ENCODE peak calls at places on chromosomes 7 and 10, in seven cellular contexts. E, F, Q, D, G, I and X are unnamed samples.

GRCh38 chr10:86953747-86954680 is 3.4 kb downstream of the MMRN2 start:
- DNase-seq in E (no peak), F (peak; percentile 92), Q (peak; percentile 35), D (peak; percentile 97), G (peak; percentile 88), I (no peak), X (peak; percentile 99)

GRCh38 chr7:27185013-27185707 is at the start of gene HOXA11:
- DNase-seq in E (no peak), F (peak; percentile 76), Q (peak; percentile 20), D (peak; percentile 35), G (no peak), I (no peak), X (peak; percentile 85)

GRCh38 chr10:95728535-95728934 is 27.4 kb upstream of the ENTPD1 start:
- DNase-seq in E (no peak), F (no peak), Q (peak; percentile 3), D (no peak), G (no peak), I (no peak), X (no peak)

GRCh38 chr10:133350950-133351329 is 3.8 kb downstream of the PRAP1 start:
- DNase-seq in E (no peak), F (no peak), Q (no peak), D (no peak), G (no peak), I (no peak), X (no peak)

GRCh38 chr7:25391295-25391861 is 163.1 kb upstream of the NPVF start:
- DNase-seq in E (no peak), F (peak; percentile 42), Q (peak; percentile 22), D (no peak), G (no peak), I (peak; percentile 38), X (peak; percentile 18)

GRCh38 chr10:119706521-119707278 is 19.1 kb upstream of the INPP5F start:
- DNase-seq in E (no peak), F (no peak), Q (no peak), D (peak; percentile 56), G (no peak), I (no peak), X (no peak)

GRCh38 chr7:44283381-44284211 is 41.8 kb downstream of the CAMK2B start:
- DNase-seq in E (no peak), F (no peak), Q (no peak), D (peak; percentile 14), G (no peak), I (no peak), X (no peak)

GRCh38 chr7:132548489-132549078 is 27.7 kb downstream of the PLXNA4 start:
- DNase-seq in E (no peak), F (no peak), Q (peak; percentile 33), D (no peak), G (no peak), I (no peak), X (no peak)

GRCh38 chr10:124325658-124325965 is 93.1 kb downstream of the OAT start:
- DNase-seq in E (no peak), F (no peak), Q (no peak), D (no peak), G (no peak), I (no peak), X (no peak)

GRCh38 chr7:100911484-100911883 is 15.8 kb upstream of the ACHE start:
- DNase-seq in E (no peak), F (no peak), Q (no peak), D (no peak), G (no peak), I (peak; percentile 94), X (no peak)

GRCh38 chr7:127393370-127394058 is 1.0 kb upstream of the ZNF800 start:
- DNase-seq in E (peak; percentile 6), F (peak; percentile 18), Q (no peak), D (peak; percentile 33), G (no peak), I (no peak), X (peak; percentile 27)

GRCh38 chr10:31083765-31084184 is 52.1 kb upstream of the ZNF438 start:
- DNase-seq in E (no peak), F (peak; percentile 42), Q (peak; percentile 39), D (peak; percentile 64), G (peak; percentile 31), I (peak; percentile 63), X (peak; percentile 89)

GRCh38 chr7:142030294-142030693 is 34.6 kb downstream of the MGAM start:
- DNase-seq in E (no peak), F (no peak), Q (no peak), D (no peak), G (no peak), I (peak; percentile 60), X (peak; percentile 39)

GRCh38 chr10:80394358-80394916 is 13.9 kb upstream of the PRXL2A start:
- DNase-seq in E (no peak), F (no peak), Q (no peak), D (no peak), G (no peak), I (peak; percentile 90), X (no peak)

GRCh38 chr7:149422065-149422913 is 38.6 kb downstream of the ZNF777 start:
- DNase-seq in E (peak; percentile 76), F (peak; percentile 56), Q (peak; percentile 53), D (peak; percentile 89), G (no peak), I (peak; percentile 92), X (peak; percentile 93)

GRCh38 chr10:35735412-35735811 is 93.3 kb upstream of the FZD8 start:
- DNase-seq in E (no peak), F (peak; percentile 87), Q (peak; percentile 86), D (no peak), G (no peak), I (peak; percentile 4), X (no peak)

GRCh38 chr7:1942704-1943294 is 272.7 kb downstream of the ELFN1 start:
- DNase-seq in E (no peak), F (no peak), Q (no peak), D (no peak), G (no peak), I (no peak), X (peak; percentile 23)

GRCh38 chr10:96831867-96832720 is at the start of gene LCOR:
- DNase-seq in E (peak; percentile 89), F (peak; percentile 91), Q (peak; percentile 86), D (peak; percentile 85), G (no peak), I (peak; percentile 90), X (peak; percentile 95)

GRCh38 chr7:101814996-101815825 is 2.2 kb upstream of the CUX1 start:
- DNase-seq in E (no peak), F (peak; percentile 41), Q (peak; percentile 21), D (peak; percentile 62), G (no peak), I (peak; percentile 31), X (no peak)

GRCh38 chr7:70681847-70682350 is 450.0 kb upstream of the GALNT17 start:
- DNase-seq in E (no peak), F (peak; percentile 15), Q (no peak), D (no peak), G (no peak), I (no peak), X (no peak)

GRCh38 chr10:75643944-75644820 is 212.8 kb downstream of the LRMDA start:
- DNase-seq in E (no peak), F (no peak), Q (no peak), D (no peak), G (no peak), I (no peak), X (no peak)

GRCh38 chr10:75646218-75646915 is 214.9 kb downstream of the LRMDA start:
- DNase-seq in E (no peak), F (no peak), Q (no peak), D (no peak), G (no peak), I (no peak), X (no peak)

GRCh38 chr10:75645704-75646103 is 214.3 kb downstream of the LRMDA start:
- DNase-seq in E (no peak), F (no peak), Q (no peak), D (no peak), G (no peak), I (no peak), X (no peak)

GRCh38 chr10:75640803-75641202 is 209.4 kb downstream of the LRMDA start:
- DNase-seq in E (no peak), F (no peak), Q (no peak), D (no peak), G (no peak), I (no peak), X (peak; percentile 11)

DNA sequence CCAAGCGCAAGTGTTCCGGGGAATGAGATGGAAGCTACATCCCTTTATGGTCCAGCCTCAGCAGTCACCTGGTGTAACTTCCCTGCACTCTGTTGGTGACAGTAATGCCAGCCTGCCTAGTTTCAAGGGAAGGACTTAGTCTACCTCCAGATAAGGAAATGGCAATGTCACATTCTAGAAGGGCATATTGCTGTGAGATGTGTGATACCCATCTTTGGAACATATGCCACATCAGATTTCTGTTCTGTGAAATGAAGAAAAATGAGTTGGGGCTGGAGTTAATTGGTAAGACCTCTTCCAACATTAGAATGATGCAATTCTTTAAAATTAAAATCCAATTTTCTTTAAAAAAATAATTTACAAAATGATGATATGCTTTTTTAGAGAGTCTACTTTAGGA is 212.0 kb downstream of the LRMDA start:
- DNase-seq in E (no peak), F (no peak), Q (no peak), D (no peak), G (no peak), I (no peak), X (no peak)
- H2BK120ac ChIP-seq in E (no peak overlapping the region), F (no peak overlapping the region), Q (no peak overlapping the region), D (no peak overlapping the region), G (no peak overlapping the region), I (no peak overlapping the region), X (no peak overlapping the region)

GRCh38 chr7:104946338-104946737 is 67.7 kb upstream of the KMT2E start:
- DNase-seq in E (no peak), F (no peak), Q (no peak), D (no peak), G (no peak), I (no peak), X (no peak)
- H3K9ac ChIP-seq in E (no peak overlapping the region), F (peak overlapping the region; percentile 85), Q (no peak overlapping the region), D (no peak overlapping the region), G (no peak overlapping the region), I (no peak overlapping the region), X (no peak overlapping the region)

GRCh38 chr10:106136175-106136574 is 1028.3 kb downstream of the SORCS1 start:
- DNase-seq in E (no peak), F (no peak), Q (no peak), D (no peak), G (no peak), I (no peak), X (no peak)

GRCh38 chr10:106134326-106135000 is 1030.0 kb downstream of the SORCS1 start:
- DNase-seq in E (no peak), F (no peak), Q (no peak), D (no peak), G (no peak), I (peak; percentile 27), X (no peak)

GRCh38 chr10:106132956-106133355 is 1031.5 kb downstream of the SORCS1 start:
- DNase-seq in E (no peak), F (no peak), Q (no peak), D (no peak), G (no peak), I (no peak), X (no peak)

GRCh38 chr10:106133451-106133850 is 1031.1 kb downstream of the SORCS1 start:
- DNase-seq in E (no peak), F (no peak), Q (no peak), D (no peak), G (no peak), I (no peak), X (no peak)
- H3K4ac ChIP-seq in E (no peak overlapping the region), F (no peak overlapping the region), Q (no peak overlapping the region), D (no peak overlapping the region), G (no peak overlapping the region), I (no peak overlapping the region), X (no peak overlapping the region)

DNA sequence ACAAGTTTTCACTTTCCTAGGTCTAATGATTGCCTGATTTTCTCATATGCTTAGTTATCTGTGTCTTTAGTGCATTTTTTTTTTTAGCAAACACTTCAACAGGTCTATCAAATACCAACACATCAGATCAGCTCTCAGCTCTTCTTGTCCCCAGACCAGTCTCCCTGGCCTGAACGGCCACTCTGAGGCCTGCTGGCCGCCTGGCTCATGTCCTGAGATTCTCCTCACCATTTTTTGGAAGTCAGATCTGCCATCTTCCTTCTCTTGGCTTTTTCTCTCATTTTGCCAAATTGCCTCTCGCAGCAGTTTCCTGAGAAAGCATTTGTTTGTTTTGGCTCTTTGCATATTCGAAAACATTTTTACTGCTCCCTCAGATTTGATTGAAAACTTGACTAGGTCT is 29.3 kb downstream of the PPP2R2D start:
- DNase-seq in E (no peak), F (no peak), Q (no peak), D (no peak), G (no peak), I (no peak), X (no peak)
- H2BK120ac ChIP-seq in E (no peak overlapping the region), F (no peak overlapping the region), Q (no peak overlapping the region), D (no peak overlapping the region), G (no peak overlapping the region), I (no peak overlapping the region), X (no peak overlapping the region)